ENCODE peak calls at places on chromosome 6, in ten cellular contexts. F is tibial artery; C is CD8-positive, alpha-beta memory T cell; P is WERI-Rb-1; B is Peyer's patch; G is colonic mucosa; Q is GM23248; N is uterus; L is OCI-LY7; M is hepatocyte. W is an unnamed sample.
A peak's percentile ranks its signal among the peaks of the same experiment; 100 is the strongest.

GRCh38 chr6:126127662-126128061 is 141.3 kb downstream of the TRMT11 start:
- DNase-seq in Q (no peak), B (no peak), C (no peak), M (no peak), F (no peak), G (no peak), N (no peak), L (no peak), P (peak; percentile 8), W (no peak)

GRCh38 chr6:15921243-15921642 is 207.6 kb upstream of the MYLIP start:
- DNase-seq in B (no peak), L (no peak), C (no peak), N (no peak), F (no peak), P (no peak), Q (no peak), G (no peak), M (no peak), W (no peak)

GRCh38 chr6:126176266-126176665 is 163.6 kb upstream of the CENPW start:
- DNase-seq in M (no peak), L (no peak), Q (peak; percentile 27), B (no peak), F (no peak), C (no peak), G (no peak), P (peak; percentile 13), N (no peak), W (no peak)

GRCh38 chr6:113496157-113496556 is 361.0 kb upstream of the MARCKS start:
- DNase-seq in B (no peak), C (no peak), G (no peak), F (no peak), Q (no peak), M (no peak), L (no peak), N (peak; percentile 22), P (no peak), W (no peak)

GRCh38 chr6:136063095-136063494 is 187.0 kb downstream of the MTFR2 start:
- DNase-seq in F (no peak), P (no peak), C (no peak), N (no peak), M (no peak), B (no peak), L (no peak), Q (no peak), G (no peak), W (no peak)

GRCh38 chr6:106125925-106126435 is 39.8 kb downstream of the PRDM1 start:
- DNase-seq in N (no peak), G (peak; percentile 49), B (peak; percentile 77), L (no peak), Q (peak; percentile 36), M (peak; percentile 41), F (no peak), P (no peak), C (no peak), W (no peak)

GRCh38 chr6:130981409-130981808 is 81.6 kb downstream of the EPB41L2 start:
- DNase-seq in L (no peak), G (no peak), B (no peak), Q (peak; percentile 47), N (peak; percentile 70), C (no peak), F (no peak), P (no peak), M (peak; percentile 63), W (no peak)

GRCh38 chr6:119720160-119720559 is 370.6 kb upstream of the MAN1A1 start:
- DNase-seq in C (no peak), P (no peak), F (no peak), G (no peak), N (no peak), L (peak; percentile 41), Q (peak; percentile 32), M (no peak), B (no peak), W (no peak)

GRCh38 chr6:120965814-120966213 is 368.5 kb downstream of the TBC1D32 start:
- DNase-seq in G (no peak), Q (no peak), M (no peak), C (no peak), L (no peak), N (no peak), P (no peak), F (no peak), B (no peak), W (no peak)

GRCh38 chr6:161631676-161632194 is 357.9 kb upstream of the AGPAT4 start:
- DNase-seq in Q (peak; percentile 90), C (no peak), F (no peak), N (no peak), L (no peak), G (no peak), B (no peak), P (no peak), M (no peak), W (no peak)

GRCh38 chr6:110878751-110879539 is 4.4 kb downstream of the AMD1 start:
- DNase-seq in C (peak; percentile 23), G (peak; percentile 27), N (no peak), F (no peak), B (peak; percentile 65), L (peak; percentile 54), Q (peak; percentile 63), M (peak; percentile 56), P (peak; percentile 16), W (peak; percentile 71)

DNA sequence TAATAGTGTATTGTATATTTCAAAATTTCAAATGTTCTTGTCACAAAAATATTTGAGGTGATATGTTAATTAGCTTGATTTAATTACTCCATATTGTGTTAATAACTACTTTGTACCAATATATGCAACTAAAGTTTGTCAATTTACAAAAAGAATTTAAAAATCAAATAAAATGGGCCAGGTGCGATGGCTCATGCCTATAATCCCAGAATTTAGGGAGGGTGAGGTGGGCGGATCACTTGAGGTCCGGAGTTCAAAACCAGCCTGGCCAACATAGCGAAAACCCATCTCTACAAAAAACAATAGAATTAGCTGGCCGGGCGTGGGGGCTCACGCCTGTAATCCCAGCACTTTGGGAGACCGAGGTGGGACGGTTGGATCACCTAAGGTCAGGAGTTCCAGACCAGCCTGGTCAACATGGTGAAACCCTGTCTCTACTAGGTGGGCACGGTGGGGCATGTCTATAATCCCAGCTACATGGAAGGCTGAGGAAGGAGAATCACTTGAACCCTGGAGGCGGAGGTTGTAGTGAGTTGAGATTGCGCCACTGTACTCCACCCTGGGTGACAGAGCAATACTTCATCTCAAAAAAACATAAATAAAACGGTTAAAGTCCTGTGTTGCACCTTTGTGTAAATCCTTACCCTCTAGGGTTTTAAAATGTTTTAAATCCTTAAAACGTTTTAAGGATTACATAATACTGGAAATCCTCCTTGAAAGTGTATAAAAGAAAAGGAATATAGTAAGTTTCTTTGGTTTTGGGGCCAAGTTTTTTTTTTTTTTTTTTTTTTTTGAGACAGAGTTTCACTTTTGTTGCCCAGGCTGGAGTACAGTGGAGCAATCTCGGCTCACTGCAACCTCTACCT is 4.0 kb downstream of the HSPA1B start:
- DNase-seq in L (no peak), F (no peak), B (no peak), C (no peak), Q (peak; percentile 15), G (peak; percentile 58), M (no peak), P (no peak), N (no peak), W (no peak)
- H3K4me3 ChIP-seq in L (peak overlapping the region; percentile 89), F (peak overlapping the region; percentile 62), B (peak overlapping the region; percentile 67), C (peak overlapping the region; percentile 76), Q (peak overlapping the region; percentile 81), G (peak overlapping the region; percentile 62), M (peak overlapping the region; percentile 75), P (no peak overlapping the region), N (no peak overlapping the region), W (no peak overlapping the region)

GRCh38 chr6:137876547-137876946 is 9.5 kb downstream of the TNFAIP3 start:
- DNase-seq in M (no peak), B (no peak), C (no peak), Q (no peak), G (no peak), L (no peak), N (no peak), F (no peak), P (no peak), W (no peak)

GRCh38 chr6:137877113-137877512 is 10.1 kb downstream of the TNFAIP3 start:
- DNase-seq in N (no peak), M (no peak), C (no peak), F (no peak), B (no peak), L (no peak), P (no peak), Q (no peak), G (no peak), W (no peak)

GRCh38 chr6:137878810-137879285 is 11.8 kb downstream of the TNFAIP3 start:
- DNase-seq in Q (no peak), G (no peak), C (no peak), B (no peak), P (no peak), L (no peak), M (no peak), N (no peak), F (peak; percentile 39), W (no peak)

GRCh38 chr6:137879301-137879700 is 12.2 kb downstream of the TNFAIP3 start:
- DNase-seq in M (no peak), L (no peak), C (no peak), F (no peak), G (no peak), Q (no peak), B (no peak), P (no peak), N (no peak), W (no peak)

DNA sequence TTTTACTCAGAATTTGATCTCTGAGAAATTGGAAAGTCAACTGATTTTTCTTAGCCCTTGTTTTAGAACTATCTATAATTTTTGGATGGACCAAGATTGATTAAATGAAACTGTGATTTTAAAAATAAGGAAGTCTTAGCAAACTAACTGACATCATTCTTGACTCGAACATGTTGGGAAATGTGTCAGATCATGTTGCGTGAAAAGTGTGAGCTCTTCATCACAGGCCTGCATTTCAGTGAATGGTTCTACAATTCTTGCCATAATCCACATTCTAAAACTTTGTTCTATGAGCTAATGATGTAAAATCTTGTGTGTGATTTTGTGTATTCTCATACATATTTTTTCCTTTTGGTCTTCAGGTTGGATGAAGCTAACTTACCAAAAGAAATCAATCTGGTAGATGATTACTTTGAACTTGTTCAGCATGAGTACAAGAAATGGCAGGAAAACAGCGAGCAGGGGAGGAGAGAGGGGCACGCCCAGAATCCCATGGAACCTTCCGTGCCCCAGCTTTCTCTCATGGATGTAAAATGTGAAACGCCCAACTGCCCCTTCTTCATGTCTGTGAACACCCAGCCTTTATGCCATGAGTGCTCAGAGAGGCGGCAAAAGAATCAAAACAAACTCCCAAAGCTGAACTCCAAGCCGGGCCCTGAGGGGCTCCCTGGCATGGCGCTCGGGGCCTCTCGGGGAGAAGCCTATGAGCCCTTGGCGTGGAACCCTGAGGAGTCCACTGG is 11.2 kb downstream of the TNFAIP3 start:
- DNase-seq in G (no peak), F (no peak), N (no peak), P (no peak), M (no peak), Q (no peak), B (no peak), C (no peak), L (no peak), W (no peak)
- H3K27ac ChIP-seq in G (no peak overlapping the region), F (peak overlapping the region; percentile 3), N (peak overlapping the region; percentile 10), P (no peak overlapping the region), M (no peak overlapping the region), Q (no peak overlapping the region), B (no peak overlapping the region), C (no peak overlapping the region), L (no peak overlapping the region), W (no peak overlapping the region)

GRCh38 chr6:169577236-169577635 is 124.6 kb downstream of the WDR27 start:
- DNase-seq in C (no peak), P (no peak), Q (no peak), M (no peak), B (no peak), G (no peak), F (no peak), N (no peak), L (no peak), W (no peak)
- H3K4me3 ChIP-seq in C (no peak overlapping the region), P (no peak overlapping the region), Q (no peak overlapping the region), M (no peak overlapping the region), B (no peak overlapping the region), G (no peak overlapping the region), F (no peak overlapping the region), N (no peak overlapping the region), L (no peak overlapping the region), W (peak overlapping the region; percentile 41)

GRCh38 chr6:108735310-108735990 is 112.8 kb upstream of the ARMC2 start:
- DNase-seq in C (no peak), Q (no peak), L (no peak), P (no peak), B (peak; percentile 74), M (peak; percentile 52), F (no peak), G (no peak), N (no peak), W (no peak)
- H3K27ac ChIP-seq in C (no peak overlapping the region), Q (no peak overlapping the region), L (no peak overlapping the region), P (no peak overlapping the region), B (peak overlapping the region; percentile 41), M (peak overlapping the region; percentile 71), F (no peak overlapping the region), G (no peak overlapping the region), N (no peak overlapping the region), W (no peak overlapping the region)

W was measured in testis.